ENCODE peak calls at places on chromosomes 5 and 9, in four cellular contexts. L is PC-9, V is left lung, N is progenitor cell of endocrine pancreas. B is an unnamed sample.

GRCh38 chr9:120440791-120441190 is 139.2 kb downstream of the CDK5RAP2 start:
- DNase-seq in L (peak; percentile 33), V (no peak), N (no peak), B (no peak)

GRCh38 chr9:91186311-91187101 is 175.2 kb downstream of the AUH start:
- DNase-seq in L (no peak), V (no peak), N (no peak), B (no peak)

GRCh38 chr5:15522141-15522540 is 22.2 kb downstream of the FBXL7 start:
- DNase-seq in L (no peak), V (no peak), N (no peak), B (peak; percentile 13)

GRCh38 chr9:38445154-38446043 is 21.1 kb upstream of the IGFBPL1 start:
- DNase-seq in L (no peak), V (no peak), N (no peak), B (no peak)

GRCh38 chr5:1110930-1111726 is 735 bp downstream of the SLC12A7 start:
- DNase-seq in L (no peak), V (peak; percentile 63), N (peak; percentile 32), B (no peak)

GRCh38 chr5:37738057-37738691 is 101.7 kb downstream of the GDNF start:
- DNase-seq in L (peak; percentile 89), V (no peak), N (no peak), B (peak; percentile 75)

GRCh38 chr5:175885813-175886212 is 14.4 kb downstream of the CPLX2 start:
- DNase-seq in L (no peak), V (no peak), N (no peak), B (no peak)

GRCh38 chr5:53378590-53379247 is 101.7 kb upstream of the FST start:
- DNase-seq in L (no peak), V (no peak), N (no peak), B (no peak)

GRCh38 chr5:151706906-151707305 is 20.2 kb upstream of the SPARC start:
- DNase-seq in L (no peak), V (no peak), N (no peak), B (no peak)

GRCh38 chr5:74316064-74316586 is 324.4 kb downstream of the ENC1 start:
- DNase-seq in L (peak; percentile 98), V (peak; percentile 54), N (no peak), B (peak; percentile 39)

GRCh38 chr5:32110081-32110696 is 63.9 kb downstream of the GOLPH3 start:
- DNase-seq in L (no peak), V (no peak), N (no peak), B (no peak)

GRCh38 chr5:76956033-76956432 is 3.2 kb downstream of the CRHBP start:
- DNase-seq in L (no peak), V (no peak), N (no peak), B (no peak)

GRCh38 chr5:94174748-94175411 is 433.5 kb upstream of the POU5F2 start:
- DNase-seq in L (no peak), V (no peak), N (no peak), B (no peak)

GRCh38 chr5:54990751-54991349 is 5.5 kb upstream of the ESM1 start:
- DNase-seq in L (no peak), V (no peak), N (no peak), B (no peak)

GRCh38 chr5:57501414-57502321 is 19.1 kb upstream of the ACTBL2 start:
- DNase-seq in L (no peak), V (no peak), N (no peak), B (no peak)

GRCh38 chr5:157172408-157172807 is 6.3 kb upstream of the GARIN3 start:
- DNase-seq in L (no peak), V (no peak), N (no peak), B (no peak)

GRCh38 chr9:71796368-71796767 is 28.1 kb upstream of the CEMIP2 start:
- DNase-seq in L (no peak), V (no peak), N (no peak), B (no peak)

GRCh38 chr5:148912714-148913398 is 86.4 kb downstream of the ADRB2 start:
- DNase-seq in L (peak; percentile 95), V (no peak), N (no peak), B (no peak)

GRCh38 chr9:79489241-79490000 is 82.3 kb upstream of the TLE4 start:
- DNase-seq in L (no peak), V (no peak), N (no peak), B (peak; percentile 99)

GRCh38 chr5:181259974-181260719 is 796 bp downstream of the TRIM52 start:
- DNase-seq in L (no peak), V (no peak), N (no peak), B (no peak)

GRCh38 chr5:181261320-181262085 is 560 bp upstream of the TRIM52 start:
- DNase-seq in L (no peak), V (peak; percentile 83), N (peak; percentile 43), B (no peak)

GRCh38 chr5:181259283-181259682 is 1.7 kb downstream of the TRIM52 start:
- DNase-seq in L (no peak), V (no peak), N (no peak), B (no peak)

GRCh38 chr5:181258576-181258975 is 2.4 kb downstream of the TRIM52 start:
- DNase-seq in L (no peak), V (no peak), N (no peak), B (no peak)

DNA sequence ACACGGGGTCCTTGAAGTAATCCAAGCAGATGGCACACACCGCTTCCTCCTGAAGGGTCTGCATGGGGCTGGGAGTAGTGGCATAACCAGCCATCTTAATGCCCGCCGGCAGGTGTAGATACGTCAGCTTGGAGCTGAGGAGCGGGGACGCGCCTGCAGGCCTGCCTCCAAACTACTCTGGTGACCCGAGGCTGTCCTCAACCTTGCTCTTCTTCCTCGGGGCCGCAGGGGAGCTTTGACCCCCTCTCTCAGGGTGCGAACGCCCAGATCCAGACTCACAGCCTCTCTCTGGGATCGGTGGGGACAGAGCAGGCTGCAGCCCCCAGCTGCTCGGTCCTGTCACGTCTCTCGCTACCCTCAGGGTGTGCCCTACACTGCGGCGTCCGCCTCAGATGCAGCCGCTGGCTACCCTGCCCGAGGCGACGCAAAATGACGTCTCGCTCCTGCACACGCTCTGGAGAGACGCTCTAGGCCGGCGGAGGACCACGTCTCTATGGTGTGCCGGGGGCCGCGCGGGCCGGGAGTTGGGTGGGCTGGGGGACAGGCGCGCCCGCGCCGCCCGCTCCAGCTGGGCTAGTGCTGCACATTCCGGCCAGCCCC is at the start of gene TRIM52:
- DNase-seq in L (peak; percentile 83), V (peak; percentile 95), N (peak; percentile 89), B (peak; percentile 78)
- TF ChIP-seq CTCF in L (no peak), V (no peak), N (no peak), B (no peak)

DNA sequence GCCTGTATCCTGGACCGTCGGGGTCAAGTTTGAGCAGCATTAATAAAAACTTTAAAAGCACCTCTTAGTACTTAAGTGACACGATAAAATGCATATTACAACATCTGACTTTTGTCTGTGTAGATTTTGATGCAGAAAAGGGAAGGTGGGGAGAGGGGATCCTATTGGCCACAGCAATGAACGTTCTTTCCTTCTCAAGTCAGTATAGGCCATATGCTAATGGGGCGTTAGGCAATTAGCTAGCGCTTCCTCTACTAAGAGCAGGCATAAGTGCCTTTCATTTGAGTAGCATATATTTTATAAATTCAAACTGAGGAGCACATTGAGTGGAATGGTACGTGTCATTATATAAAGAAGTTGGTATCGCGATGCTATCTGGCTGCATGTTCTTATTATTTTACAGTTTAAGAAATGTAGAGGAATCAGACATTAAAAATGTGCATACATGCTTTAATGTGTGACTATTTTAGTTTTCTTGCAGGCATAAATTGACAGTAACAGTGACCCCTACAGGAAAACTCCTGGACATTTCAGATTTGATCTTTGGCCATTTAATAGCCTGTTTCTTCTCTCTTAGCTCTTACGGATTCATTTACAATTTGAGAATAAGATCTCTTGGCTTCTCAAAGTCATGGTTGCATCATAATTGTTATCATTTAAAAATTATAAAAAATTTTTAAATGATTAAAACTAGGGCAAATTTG is 1.1 kb upstream of the GNA14 start:
- DNase-seq in L (no peak), V (no peak), N (no peak), B (no peak)
- TF ChIP-seq CTCF in L (peak; percentile 56), V (peak; percentile 28), N (peak; percentile 35), B (peak; percentile 26)

DNA sequence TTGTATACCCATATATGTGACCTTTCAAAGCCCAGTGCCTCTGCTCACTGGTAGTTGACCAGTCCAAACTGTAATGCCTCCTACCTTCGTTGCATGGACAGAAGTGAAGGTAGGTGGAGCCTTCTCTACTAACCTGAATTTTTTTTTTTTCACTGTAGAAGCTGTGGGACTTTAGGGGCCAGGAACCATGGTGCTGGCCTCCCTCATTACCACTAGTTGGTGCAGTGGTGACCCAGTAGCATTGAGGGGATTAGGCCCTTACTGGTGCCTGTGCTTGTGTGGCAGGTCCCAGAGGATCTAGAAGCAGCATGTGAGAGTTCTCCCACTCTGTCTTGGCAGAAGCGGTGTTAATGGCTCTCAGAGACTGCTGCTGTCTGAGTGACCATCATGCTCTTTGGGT is 2.3 kb downstream of the RALGPS1 start:
- DNase-seq in L (no peak), V (no peak), N (no peak), B (no peak)
- TF ChIP-seq CTCF in L (no peak), V (no peak), N (peak; percentile 9), B (no peak)

GRCh38 chr5:83076742-83077661 is at the start of the genes TMEM167A and XRCC4:
- DNase-seq in L (peak; percentile 97), V (peak; percentile 98), N (peak; percentile 82), B (peak; percentile 96)
- TF ChIP-seq CTCF in L (no peak), V (no peak), N (no peak), B (no peak)

DNA sequence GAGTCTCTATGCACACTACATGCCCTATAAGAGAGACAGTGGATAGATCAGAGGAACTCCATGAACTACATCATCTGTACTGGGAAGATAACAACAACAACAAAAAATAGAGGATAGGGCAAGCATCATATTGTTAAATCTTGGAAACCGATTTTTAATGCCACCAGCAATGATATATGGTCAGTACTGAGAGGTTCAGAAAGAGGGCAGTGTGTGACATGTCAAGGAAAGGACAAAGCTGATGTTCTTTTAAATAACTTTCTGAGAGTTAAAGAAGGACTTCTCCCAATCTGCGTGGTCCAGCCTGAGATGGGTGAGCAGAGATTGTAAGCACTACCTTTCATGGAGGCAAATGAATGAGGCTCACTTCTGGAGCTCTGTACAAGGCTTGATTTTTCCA is 62.0 kb upstream of the PHF24 start:
- DNase-seq in L (no peak), V (no peak), N (no peak), B (no peak)
- TF ChIP-seq CTCF in L (no peak), V (no peak), N (no peak), B (peak; percentile 27)

GRCh38 chr9:16871358-16872151 is 1.1 kb upstream of the BNC2 start:
- DNase-seq in L (no peak), V (peak; percentile 67), N (peak; percentile 23), B (no peak)
- TF ChIP-seq CTCF in L (no peak), V (no peak), N (no peak), B (no peak)

GRCh38 chr9:107155244-107155817 is 127.7 kb upstream of the RAD23B start:
- DNase-seq in L (no peak), V (no peak), N (no peak), B (no peak)
- TF ChIP-seq CTCF in L (peak; percentile 39), V (no peak), N (no peak), B (peak; percentile 29)